ENCODE peak calls at places on chromosomes 16 and 17, in five cellular contexts. W is CD8-positive, alpha-beta T cell; Z is CD4-positive, alpha-beta memory T cell; T is aorta; F is transverse colon. O is an unnamed sample.

GRCh38 chr17:61250335-61250890 is 149.2 kb upstream of the TBX2 start:
- DNase-seq in W (no peak), Z (no peak), T (no peak), F (no peak), O (no peak)

GRCh38 chr17:49890077-49890821 is 42.4 kb upstream of the TAC4 start:
- DNase-seq in W (no peak), Z (no peak), T (no peak), F (no peak), O (no peak)

GRCh38 chr17:29112780-29113295 is 67.4 kb downstream of the MYO18A start:
- DNase-seq in W (no peak), Z (no peak), T (no peak), F (no peak), O (no peak)

GRCh38 chr16:55439101-55439690 is 39.8 kb upstream of the MMP2 start:
- DNase-seq in W (no peak), Z (no peak), T (no peak), F (no peak), O (no peak)

GRCh38 chr17:5500247-5500803 is 14.0 kb downstream of the MIS12 start:
- DNase-seq in W (no peak), Z (peak), T (no peak), F (no peak), O (no peak)

GRCh38 chr16:4257646-4258556 is 14.9 kb downstream of the TFAP4 start:
- DNase-seq in W (no peak), Z (no peak), T (no peak), F (no peak), O (no peak)

GRCh38 chr17:17435323-17435722 is 41.5 kb upstream of the MED9 start:
- DNase-seq in W (no peak), Z (no peak), T (no peak), F (no peak), O (no peak)

GRCh38 chr16:13110124-13110796 is 208.9 kb downstream of the SHISA9 start:
- DNase-seq in W (no peak), Z (no peak), T (peak), F (no peak), O (no peak)

GRCh38 chr16:2508722-2509400 is 4.9 kb upstream of the ATP6V0C start:
- DNase-seq in W (no peak), Z (no peak), T (no peak), F (no peak), O (no peak)

GRCh38 chr16:30381351-30382041 is 865 bp downstream of the SEPTIN1 start:
- DNase-seq in W (no peak), Z (no peak), T (no peak), F (no peak), O (peak)

GRCh38 chr17:9837551-9838471 is 12.1 kb downstream of the GLP2R start:
- DNase-seq in W (no peak), Z (no peak), T (no peak), F (peak), O (no peak)

GRCh38 chr16:28093383-28093725 is 29.8 kb upstream of the GSG1L start:
- DNase-seq in W (no peak), Z (no peak), T (peak), F (no peak), O (no peak)
- H3K4me3 ChIP-seq in W (no peak), Z (no peak), T (no peak), F (no peak), O (no peak)

GRCh38 chr17:75845058-75845711 is 981 bp upstream of the UNC13D start:
- DNase-seq in W (no peak), Z (peak), T (peak), F (peak), O (peak)

GRCh38 chr17:75842963-75843576 is 1.1 kb downstream of the UNC13D start:
- DNase-seq in W (no peak), Z (peak), T (no peak), F (no peak), O (no peak)

GRCh38 chr17:75843577-75844529 is at the start of gene UNC13D:
- DNase-seq in W (peak), Z (peak), T (no peak), F (peak), O (peak)

GRCh38 chr17:75845933-75846700 is 1.9 kb upstream of the UNC13D start:
- DNase-seq in W (no peak), Z (no peak), T (no peak), F (peak), O (no peak)

GRCh38 chr17:75844530-75845057 is 390 bp upstream of the UNC13D start:
- DNase-seq in W (no peak), Z (no peak), T (no peak), F (peak), O (no peak)
- H3K4me3 ChIP-seq in W (peak), Z (peak), T (no peak), F (peak), O (peak)

DNA sequence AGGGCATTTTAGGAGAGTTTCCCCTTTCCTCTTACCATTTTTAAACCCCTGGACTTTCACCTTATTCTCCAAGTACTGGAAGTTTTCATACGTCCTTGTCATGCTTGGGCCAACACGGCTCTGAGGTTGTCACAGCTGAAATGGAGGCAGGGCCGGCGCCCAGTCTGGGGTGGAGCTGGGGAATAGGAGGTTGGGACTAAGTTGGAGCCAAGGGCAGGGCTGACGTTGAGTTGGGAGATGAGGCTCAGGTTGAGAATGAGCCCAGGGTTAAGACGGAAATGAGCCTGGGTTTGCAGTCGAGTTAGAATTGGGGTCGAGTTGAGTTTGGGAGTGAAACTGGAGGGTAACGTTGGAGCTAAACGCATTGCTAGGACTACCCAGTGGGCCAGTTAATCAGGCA is 1.3 kb downstream of the CLEC10A start:
- DNase-seq in W (no peak), Z (no peak), T (peak), F (no peak), O (no peak)
- H3K4me3 ChIP-seq in W (no peak), Z (no peak), T (no peak), F (no peak), O (no peak)

DNA sequence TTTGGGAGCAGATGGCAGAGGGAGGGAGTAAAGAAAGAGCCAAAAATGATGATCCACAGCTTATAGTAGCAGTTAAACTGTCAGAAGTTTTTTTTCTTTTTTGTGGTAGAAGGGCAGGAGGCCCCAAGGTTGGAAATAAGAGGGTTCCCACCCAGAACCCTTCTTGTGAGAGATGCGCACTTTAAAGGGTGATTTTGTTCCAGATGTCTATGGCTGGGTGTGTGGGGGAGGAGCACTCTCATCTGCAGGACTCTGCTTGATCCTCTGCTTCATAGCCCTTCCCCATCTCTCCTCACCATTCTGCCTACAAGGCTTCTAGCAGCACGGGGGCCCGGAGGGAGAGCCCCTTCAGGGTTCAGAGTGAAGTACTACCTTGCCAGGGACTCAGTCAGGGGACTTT is 6.4 kb downstream of the ATXN1L start:
- DNase-seq in W (no peak), Z (no peak), T (no peak), F (no peak), O (peak)
- H3K4me3 ChIP-seq in W (no peak), Z (no peak), T (no peak), F (no peak), O (peak)

O was measured in Jurkat, Clone E6-1.